ENCODE peak calls at places on chromosomes 6 and 20, in nine cellular contexts. Z is stomach, Y is GM12892, R is HepG2, L is HCT116, I is GM12891, D is upper lobe of left lung, U is sigmoid colon, S is breast epithelium. F is an unnamed sample.
A peak's percentile ranks its signal among the peaks of the same experiment; 100 is the strongest.

GRCh38 chr6:89562114-89562815 is 76.3 kb downstream of the LYRM2 start:
- DNase-seq in Z (no peak), Y (no peak), R (no peak), L (no peak), I (no peak), D (no peak), U (no peak), S (no peak), F (no peak)

GRCh38 chr20:59831024-59831900 is 102.2 kb downstream of the SYCP2 start:
- DNase-seq in Z (peak; percentile 44), Y (no peak), R (no peak), L (no peak), I (no peak), D (peak; percentile 82), U (peak; percentile 51), S (peak; percentile 45), F (no peak)

GRCh38 chr6:127397729-127398609 is 54.6 kb upstream of the ECHDC1 start:
- DNase-seq in Z (no peak), Y (no peak), R (no peak), L (no peak), I (no peak), D (no peak), U (no peak), S (no peak), F (no peak)

GRCh38 chr20:37944456-37944981 is 41.6 kb downstream of the VSTM2L start:
- DNase-seq in Z (peak; percentile 21), Y (no peak), R (no peak), L (no peak), I (no peak), D (peak; percentile 8), U (no peak), S (no peak), F (no peak)

GRCh38 chr6:106910999-106911949 is 63.3 kb downstream of the CD24 start:
- DNase-seq in Z (peak; percentile 29), Y (no peak), R (peak; percentile 89), L (no peak), I (no peak), D (no peak), U (no peak), S (no peak), F (no peak)

GRCh38 chr6:29201966-29202365 is 31.3 kb downstream of the OR2J2 start:
- DNase-seq in Z (no peak), Y (no peak), R (no peak), L (no peak), I (no peak), D (no peak), U (no peak), S (no peak), F (no peak)

GRCh38 chr20:2618815-2619214 is 33.6 kb upstream of the NOP56 start:
- DNase-seq in Z (no peak), Y (no peak), R (no peak), L (no peak), I (no peak), D (no peak), U (no peak), S (no peak), F (no peak)

GRCh38 chr6:55276745-55277627 is 50.3 kb upstream of the GFRAL start:
- DNase-seq in Z (no peak), Y (no peak), R (peak; percentile 71), L (peak; percentile 58), I (no peak), D (no peak), U (no peak), S (no peak), F (peak; percentile 36)

GRCh38 chr6:110323004-110323657 is 35.0 kb downstream of the METTL24 start:
- DNase-seq in Z (no peak), Y (no peak), R (no peak), L (no peak), I (no peak), D (no peak), U (no peak), S (no peak), F (no peak)

GRCh38 chr6:111530218-111530617 is 47.2 kb upstream of the REV3L start:
- DNase-seq in Z (no peak), Y (no peak), R (peak; percentile 40), L (no peak), I (no peak), D (no peak), U (no peak), S (no peak), F (no peak)

GRCh38 chr6:7617954-7618764 is 28.2 kb downstream of the SNRNP48 start:
- DNase-seq in Z (no peak), Y (no peak), R (no peak), L (no peak), I (no peak), D (peak; percentile 68), U (peak; percentile 74), S (peak; percentile 59), F (peak; percentile 76)

GRCh38 chr6:132511836-132512230 is 1.1 kb downstream of the STX7 start:
- DNase-seq in Z (no peak), Y (no peak), R (no peak), L (no peak), I (no peak), D (no peak), U (no peak), S (no peak), F (no peak)

GRCh38 chr6:509676-510075 is 118.1 kb downstream of the IRF4 start:
- DNase-seq in Z (no peak), Y (no peak), R (no peak), L (no peak), I (no peak), D (no peak), U (no peak), S (no peak), F (no peak)

GRCh38 chr20:25291432-25292133 is 43.7 kb downstream of the PYGB start:
- DNase-seq in Z (no peak), Y (no peak), R (no peak), L (no peak), I (no peak), D (no peak), U (no peak), S (no peak), F (no peak)

GRCh38 chr6:48912503-48912902 is 550.5 kb downstream of the MMUT start:
- DNase-seq in Z (no peak), Y (no peak), R (no peak), L (no peak), I (no peak), D (no peak), U (no peak), S (no peak), F (no peak)

GRCh38 chr20:37209661-37210314 is 30.4 kb upstream of the MROH8 start:
- DNase-seq in Z (no peak), Y (no peak), R (no peak), L (no peak), I (no peak), D (no peak), U (no peak), S (no peak), F (no peak)

GRCh38 chr6:43744490-43744889 is 25.5 kb upstream of the VEGFA start:
- DNase-seq in Z (no peak), Y (no peak), R (no peak), L (no peak), I (no peak), D (peak; percentile 7), U (peak; percentile 48), S (no peak), F (no peak)
- TF ChIP-seq POLR2AphosphoS5 in Z (no peak), Y (no peak), R (no peak), L (no peak), I (no peak), D (no peak), U (no peak), S (no peak), F (no peak)

GRCh38 chr6:53359088-53359842 is 10.5 kb upstream of the ELOVL5 start:
- DNase-seq in Z (peak; percentile 86), Y (peak; percentile 94), R (peak; percentile 92), L (peak; percentile 78), I (peak; percentile 91), D (peak; percentile 97), U (peak; percentile 97), S (peak; percentile 90), F (peak; percentile 94)
- TF ChIP-seq POLR2A in Z (no peak), Y (peak; percentile 77), R (peak; percentile 94), L (peak; percentile 29), I (no peak), D (peak; percentile 94), U (peak; percentile 53), S (peak; percentile 12), F (peak; percentile 78)

GRCh38 chr20:62657956-62658355 is 15.7 kb downstream of the SLCO4A1 start:
- DNase-seq in Z (no peak), Y (no peak), R (no peak), L (no peak), I (no peak), D (no peak), U (no peak), S (no peak), F (no peak)

GRCh38 chr20:62653951-62654685 is 11.8 kb downstream of the SLCO4A1 start:
- DNase-seq in Z (no peak), Y (no peak), R (no peak), L (no peak), I (no peak), D (no peak), U (no peak), S (no peak), F (no peak)

GRCh38 chr20:62655291-62656204 is 13.2 kb downstream of the SLCO4A1 start:
- DNase-seq in Z (no peak), Y (no peak), R (no peak), L (no peak), I (no peak), D (no peak), U (no peak), S (no peak), F (no peak)

GRCh38 chr20:62656919-62657635 is 14.8 kb downstream of the SLCO4A1 start:
- DNase-seq in Z (no peak), Y (no peak), R (no peak), L (no peak), I (no peak), D (no peak), U (no peak), S (no peak), F (no peak)

DNA sequence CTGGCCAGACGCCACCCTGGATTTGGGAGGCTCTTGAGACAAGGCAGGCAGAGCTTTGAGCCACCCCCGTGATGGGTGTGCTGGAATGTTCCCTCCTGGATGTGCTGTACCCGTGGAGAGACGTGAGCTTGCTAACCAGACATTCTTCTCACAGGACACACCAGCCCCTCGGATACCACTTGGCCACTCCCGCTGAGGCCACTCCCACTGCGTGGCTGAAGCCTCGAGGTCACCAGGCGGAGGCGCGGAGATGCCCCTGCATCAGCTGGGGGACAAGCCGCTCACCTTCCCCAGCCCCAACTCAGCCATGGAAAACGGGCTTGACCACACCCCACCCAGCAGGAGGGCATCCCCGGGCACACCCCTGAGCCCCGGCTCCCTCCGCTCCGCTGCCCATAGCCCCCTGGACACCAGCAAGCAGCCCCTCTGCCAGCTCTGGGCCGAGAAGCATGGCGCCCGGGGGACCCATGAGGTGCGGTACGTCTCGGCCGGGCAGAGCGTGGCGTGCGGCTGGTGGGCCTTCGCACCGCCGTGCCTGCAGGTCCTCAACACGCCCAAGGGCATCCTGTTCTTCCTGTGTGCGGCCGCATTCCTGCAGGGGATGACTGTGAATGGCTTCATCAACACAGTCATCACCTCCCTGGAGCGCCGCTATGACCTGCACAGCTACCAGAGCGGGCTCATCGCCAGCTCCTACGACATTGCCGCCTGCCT is 14.1 kb downstream of the SLCO4A1 start:
- DNase-seq in Z (no peak), Y (no peak), R (no peak), L (no peak), I (no peak), D (no peak), U (no peak), S (no peak), F (no peak)
- TF ChIP-seq POLR2AphosphoS5 in Z (no peak), Y (no peak), R (no peak), L (no peak), I (no peak), D (no peak), U (no peak), S (no peak), F (no peak)

GRCh38 chr6:25041676-25042598 is 106.2 kb upstream of the RIPOR2 start:
- DNase-seq in Z (no peak), Y (no peak), R (no peak), L (no peak), I (no peak), D (peak; percentile 25), U (no peak), S (no peak), F (no peak)
- TF ChIP-seq POLR2A in Z (no peak), Y (no peak), R (no peak), L (no peak), I (no peak), D (no peak), U (no peak), S (no peak), F (no peak)

F was measured in prostate gland.